ENCODE peak calls at places on chromosomes 11 and 22, in ten cellular contexts. U is left ventricle myocardium inferior; I is AG08396; O is amygdala; G is HT-29; J is Calu3; Y is brain microvascular endothelial cell; F is NCI-H774; W is CD8-positive, alpha-beta memory T cell; C is pancreas. P is an unnamed sample.

GRCh38 chr11:41175304-41175972 is 284.0 kb downstream of the LRRC4C start:
- DNase-seq in W (no peak), G (no peak), U (no peak), O (no peak), Y (no peak), I (no peak), J (no peak), F (no peak), C (no peak), P (no peak)

GRCh38 chr11:100681064-100681502 is 6.0 kb upstream of the ARHGAP42 start:
- DNase-seq in G (peak), C (no peak), Y (peak), J (peak), W (peak), U (peak), F (peak), O (no peak), I (no peak), P (peak)

GRCh38 chr11:36186340-36186739 is 102.9 kb downstream of the COMMD9 start:
- DNase-seq in W (no peak), O (no peak), Y (peak), J (no peak), C (no peak), F (no peak), U (no peak), G (no peak), I (peak), P (no peak)

GRCh38 chr22:46626911-46627805 is 7.0 kb downstream of the GRAMD4 start:
- DNase-seq in F (no peak), J (no peak), C (no peak), Y (no peak), W (no peak), G (no peak), U (no peak), I (no peak), O (no peak), P (no peak)

GRCh38 chr11:59918987-59919589 is 19.1 kb upstream of the OOSP1 start:
- DNase-seq in Y (peak), G (peak), W (no peak), I (peak), F (peak), U (no peak), O (no peak), C (peak), J (peak), P (no peak)

GRCh38 chr11:29184939-29185890 is 831.6 kb downstream of the KCNA4 start:
- DNase-seq in Y (peak), O (no peak), U (no peak), C (no peak), I (peak), F (no peak), J (no peak), W (no peak), G (no peak), P (no peak)

GRCh38 chr11:34161812-34162506 is 56.5 kb downstream of the NAT10 start:
- DNase-seq in Y (peak), G (no peak), O (no peak), C (no peak), J (no peak), W (no peak), U (no peak), I (no peak), F (no peak), P (no peak)

GRCh38 chr22:17235149-17235655 is 16.0 kb upstream of the ADA2 start:
- DNase-seq in J (no peak), I (no peak), C (no peak), W (no peak), F (no peak), Y (no peak), G (no peak), O (no peak), U (no peak), P (no peak)

GRCh38 chr11:86888164-86888977 is 66.8 kb downstream of the FZD4 start:
- DNase-seq in W (no peak), F (no peak), J (no peak), U (no peak), I (peak), Y (no peak), G (no peak), O (no peak), C (no peak), P (no peak)

GRCh38 chr22:36467946-36468345 is 13.5 kb downstream of the TXN2 start:
- DNase-seq in O (no peak), W (no peak), C (no peak), F (no peak), J (peak), I (peak), Y (peak), U (peak), G (peak), P (no peak)

GRCh38 chr11:110715541-110715940 is 3.3 kb upstream of the ARHGAP20 start:
- DNase-seq in O (no peak), Y (no peak), G (no peak), J (no peak), U (no peak), I (peak), F (no peak), C (no peak), W (no peak), P (no peak)

GRCh38 chr11:88434333-88434976 is 96.9 kb upstream of the CTSC start:
- DNase-seq in I (no peak), O (no peak), C (no peak), Y (no peak), W (no peak), J (no peak), U (no peak), F (no peak), G (no peak), P (no peak)

GRCh38 chr11:114081641-114082414 is 22.3 kb downstream of the ZBTB16 start:
- DNase-seq in Y (no peak), U (no peak), G (no peak), J (no peak), I (no peak), O (no peak), W (no peak), F (no peak), C (no peak), P (no peak)

GRCh38 chr22:26549902-26550497 is 37.7 kb upstream of the TFIP11 start:
- DNase-seq in J (no peak), C (no peak), G (no peak), O (no peak), I (no peak), U (no peak), W (no peak), Y (peak), F (no peak), P (no peak)

GRCh38 chr11:100923555-100923954 is 206.1 kb downstream of the PGR start:
- DNase-seq in F (no peak), O (no peak), W (no peak), Y (peak), G (no peak), J (no peak), C (no peak), I (no peak), U (no peak), P (no peak)

GRCh38 chr11:11366793-11367192 is 13.7 kb upstream of the CSNK2A3 start:
- DNase-seq in C (no peak), W (no peak), O (no peak), I (no peak), Y (no peak), G (peak), F (no peak), J (no peak), U (no peak), P (no peak)

GRCh38 chr11:33310720-33311500 is 53.7 kb downstream of the HIPK3 start:
- DNase-seq in O (no peak), C (no peak), J (no peak), G (no peak), F (no peak), Y (peak), I (no peak), W (no peak), U (no peak), P (no peak)

GRCh38 chr22:20970939-20971657 is 4.0 kb downstream of the AIFM3 start:
- DNase-seq in G (no peak), J (no peak), I (no peak), F (no peak), W (no peak), U (no peak), Y (no peak), C (no peak), O (no peak), P (no peak)

GRCh38 chr22:27224485-27225364 is 567.3 kb downstream of the MIAT start:
- DNase-seq in O (no peak), I (no peak), W (no peak), U (peak), Y (peak), C (no peak), J (no peak), F (no peak), G (no peak), P (no peak)

GRCh38 chr22:28903080-28903479 is 19.7 kb downstream of the ZNRF3 start:
- DNase-seq in F (no peak), J (no peak), Y (no peak), O (no peak), U (peak), W (no peak), C (no peak), G (no peak), I (no peak), P (no peak)

GRCh38 chr11:115580927-115581680 is 76.9 kb upstream of the CADM1 start:
- DNase-seq in Y (no peak), U (peak), F (peak), W (no peak), I (no peak), J (no peak), G (peak), O (no peak), C (no peak), P (no peak)

GRCh38 chr11:3723014-3723708 is 52.0 kb upstream of the CHRNA10 start:
- DNase-seq in O (no peak), U (no peak), W (no peak), F (no peak), G (no peak), C (no peak), J (no peak), Y (peak), I (peak), P (no peak)

GRCh38 chr11:114075891-114076441 is 16.5 kb downstream of the ZBTB16 start:
- DNase-seq in G (no peak), F (no peak), I (peak), U (no peak), O (no peak), J (peak), W (peak), C (no peak), Y (peak), P (no peak)

GRCh38 chr11:12675951-12676711 is 1.9 kb downstream of the TEAD1 start:
- DNase-seq in O (no peak), F (no peak), G (peak), Y (no peak), C (no peak), I (no peak), J (no peak), W (peak), U (no peak), P (no peak)

GRCh38 chr11:106727261-106727660 is 291.0 kb downstream of the GUCY1A2 start:
- DNase-seq in W (no peak), U (no peak), Y (no peak), J (no peak), O (no peak), F (no peak), G (no peak), C (no peak), I (no peak), P (no peak)

GRCh38 chr22:28894320-28894719 is 10.9 kb downstream of the ZNRF3 start:
- DNase-seq in U (peak), F (no peak), G (no peak), J (no peak), O (no peak), I (no peak), C (no peak), Y (no peak), W (no peak), P (no peak)

GRCh38 chr11:71484248-71485062 is 31.5 kb downstream of the NADSYN1 start:
- DNase-seq in G (no peak), U (no peak), F (no peak), Y (no peak), C (no peak), J (no peak), O (no peak), W (no peak), I (no peak), P (no peak)

GRCh38 chr11:93370260-93370659 is 39.7 kb downstream of the DEUP1 start:
- DNase-seq in C (no peak), F (no peak), Y (no peak), W (no peak), U (no peak), J (no peak), G (no peak), O (no peak), I (no peak), P (no peak)

GRCh38 chr11:77206264-77207018 is 78.4 kb downstream of the MYO7A start:
- DNase-seq in G (no peak), Y (no peak), F (no peak), W (no peak), O (no peak), C (no peak), I (no peak), U (no peak), J (no peak), P (no peak)

GRCh38 chr11:62572431-62572830 is 1.3 kb downstream of the EEF1G start:
- DNase-seq in O (no peak), U (no peak), I (no peak), J (no peak), Y (no peak), F (no peak), W (no peak), C (no peak), G (no peak), P (no peak)

GRCh38 chr11:130212431-130212961 is 52.9 kb downstream of the ST14 start:
- DNase-seq in O (no peak), I (peak), J (no peak), W (no peak), Y (no peak), F (no peak), G (no peak), C (peak), U (no peak), P (no peak)

GRCh38 chr11:19377855-19378254 is 137.1 kb upstream of the E2F8 start:
- DNase-seq in U (no peak), Y (no peak), J (no peak), W (no peak), C (no peak), O (no peak), F (no peak), G (no peak), I (no peak), P (no peak)

GRCh38 chr11:102157219-102157618 is 47.0 kb downstream of the YAP1 start:
- DNase-seq in F (no peak), C (peak), Y (peak), U (peak), J (peak), I (no peak), O (no peak), W (no peak), G (peak), P (peak)

GRCh38 chr22:47144076-47144765 is 381.8 kb downstream of the TBC1D22A start:
- DNase-seq in Y (no peak), O (no peak), G (no peak), J (no peak), I (no peak), F (no peak), W (no peak), C (peak), U (no peak), P (peak)

GRCh38 chr22:19629331-19629719 is 85.0 kb upstream of the SEPTIN5 start:
- DNase-seq in J (no peak), Y (no peak), O (no peak), I (no peak), F (no peak), W (no peak), C (no peak), G (no peak), U (no peak), P (no peak)